ENCODE peak calls at places on chromosomes 4 and X, in eight cellular contexts. D is psoas muscle, V is right lobe of liver, R is pancreas, B is A549, W is transverse colon, T is MM.1S, I is HCT116. K is an unnamed sample.

GRCh38 chrX:101430457-101431078 is 22.5 kb downstream of the HNRNPH2 start:
- DNase-seq in R (no peak), D (no peak), T (no peak), B (peak; percentile 12), V (no peak), W (no peak), I (no peak), K (no peak)

GRCh38 chrX:115583730-115584004 is 22.7 kb downstream of the PLS3 start:
- DNase-seq in T (no peak), B (no peak), V (no peak), R (no peak), D (no peak), I (no peak), W (no peak), K (no peak)

GRCh38 chrX:135185795-135186443 is 14.7 kb upstream of the CT55 start:
- DNase-seq in R (no peak), W (no peak), V (no peak), D (no peak), B (peak; percentile 58), I (peak; percentile 42), T (peak; percentile 41), K (peak; percentile 34)

GRCh38 chr4:122847931-122848330 is 21.3 kb downstream of the FGF2 start:
- DNase-seq in W (no peak), V (no peak), B (no peak), D (no peak), I (no peak), R (no peak), T (no peak), K (no peak)

GRCh38 chrX:13430136-13430827 is 110.4 kb upstream of the ATXN3L start:
- DNase-seq in W (no peak), R (no peak), I (no peak), V (no peak), D (no peak), B (peak; percentile 37), T (no peak), K (no peak)

GRCh38 chrX:68443155-68443868 is 10.0 kb upstream of the OPHN1 start:
- DNase-seq in W (no peak), V (no peak), R (no peak), D (no peak), I (no peak), T (peak; percentile 82), B (no peak), K (no peak)

GRCh38 chrX:15471016-15471415 is 22.1 kb downstream of the PIR start:
- DNase-seq in B (peak; percentile 70), I (peak; percentile 27), T (peak; percentile 54), D (peak; percentile 46), W (peak; percentile 71), R (no peak), V (no peak), K (peak; percentile 44)

GRCh38 chrX:46791927-46792825 is 33.3 kb upstream of the SLC9A7 start:
- DNase-seq in D (no peak), T (no peak), V (no peak), W (no peak), B (peak; percentile 90), I (peak; percentile 63), R (no peak), K (peak; percentile 57)

GRCh38 chr4:108716340-108716739 is 46.5 kb downstream of the ETNPPL start:
- DNase-seq in B (no peak), I (no peak), W (no peak), T (no peak), R (no peak), D (no peak), V (no peak), K (no peak)

GRCh38 chr4:39637572-39638357 is 900 bp downstream of the SMIM14 start:
- DNase-seq in B (peak; percentile 48), T (peak; percentile 38), I (peak; percentile 21), W (peak; percentile 65), R (no peak), V (peak; percentile 68), D (peak; percentile 52), K (peak; percentile 64)

GRCh38 chrX:70995338-70995737 is 64.4 kb upstream of the SLC7A3 start:
- DNase-seq in B (no peak), V (no peak), T (no peak), D (no peak), W (no peak), R (no peak), I (no peak), K (no peak)

GRCh38 chr4:169810325-169811323 is 52.9 kb upstream of the HPF1 start:
- DNase-seq in R (no peak), I (peak; percentile 84), D (no peak), V (no peak), B (peak; percentile 76), T (peak; percentile 79), W (peak; percentile 10), K (peak; percentile 66)

GRCh38 chrX:124239911-124240310 is 92.5 kb upstream of the TEX13D start:
- DNase-seq in B (no peak), W (no peak), I (no peak), V (no peak), R (no peak), T (peak; percentile 82), D (no peak), K (no peak)

GRCh38 chrX:15336023-15336413 is 695 bp upstream of the PIGA start:
- DNase-seq in B (peak; percentile 73), R (no peak), D (no peak), V (no peak), W (peak; percentile 16), T (peak; percentile 6), I (no peak), K (peak; percentile 30)

GRCh38 chr4:76867880-76868655 is 29.9 kb downstream of the SOWAHB start:
- DNase-seq in T (peak; percentile 11), B (peak; percentile 12), I (no peak), W (peak; percentile 92), R (no peak), D (no peak), V (no peak), K (no peak)

GRCh38 chrX:22314692-22315091 is 42.0 kb downstream of the CBLL2 start:
- DNase-seq in B (peak; percentile 33), I (no peak), D (no peak), T (no peak), R (no peak), V (no peak), W (no peak), K (no peak)

GRCh38 chr4:97412331-97412730 is 730.9 kb downstream of the STPG2 start:
- DNase-seq in I (no peak), V (no peak), D (no peak), R (no peak), W (no peak), T (no peak), B (no peak), K (no peak)

GRCh38 chrX:50920132-50920531 is 9.6 kb downstream of the BMP15 start:
- DNase-seq in I (no peak), T (no peak), R (no peak), W (no peak), D (no peak), B (peak; percentile 16), V (no peak), K (peak; percentile 4)

GRCh38 chr4:56434599-56435000 is 815 bp downstream of the PPAT start:
- DNase-seq in D (no peak), I (no peak), B (no peak), W (no peak), R (no peak), T (peak; percentile 77), V (no peak), K (peak; percentile 15)

DNA sequence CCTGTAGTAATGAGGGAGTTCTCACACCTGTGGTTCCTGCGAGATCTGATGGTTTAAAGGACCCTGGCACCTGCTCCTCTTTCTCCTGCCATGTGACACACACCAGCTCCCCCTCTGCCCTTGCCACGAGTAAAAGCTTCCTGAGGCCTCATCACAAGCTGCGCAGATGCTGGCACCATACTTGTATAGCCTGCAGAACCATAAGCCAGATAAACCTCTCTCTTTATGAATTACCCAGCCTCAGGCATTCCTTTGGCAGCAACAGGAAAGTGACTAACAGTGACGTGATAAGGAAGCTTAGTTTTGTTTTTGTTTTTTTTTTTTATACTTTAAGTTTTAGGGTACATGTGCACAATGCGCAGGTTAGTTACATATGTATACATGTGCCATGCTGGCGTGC is 130.9 kb downstream of the AFAP1 start:
- DNase-seq in W (no peak), T (no peak), B (peak; percentile 31), R (no peak), V (no peak), I (no peak), D (no peak), K (no peak)
- H3K27ac ChIP-seq in W (peak overlapping the region; percentile 66), T (no peak overlapping the region), B (peak overlapping the region; percentile 99), R (no peak overlapping the region), V (no peak overlapping the region), I (no peak overlapping the region), D (no peak overlapping the region), K (no peak overlapping the region)

GRCh38 chr4:23930750-23931488 is 41.1 kb upstream of the PPARGC1A start:
- DNase-seq in V (peak; percentile 90), D (peak; percentile 87), B (no peak), W (peak; percentile 34), R (peak; percentile 51), I (no peak), T (no peak), K (peak; percentile 24)
- H3K4me1 ChIP-seq in V (peaks cover 12% of the 10 kb centered on the region), D (peaks cover 38% of the 10 kb centered on the region), B (no peaks in the 10 kb centered on the region), W (peaks cover 22% of the 10 kb centered on the region), R (no peaks in the 10 kb centered on the region), I (no peaks in the 10 kb centered on the region), T (no peaks in the 10 kb centered on the region), K (no peaks in the 10 kb centered on the region)

DNA sequence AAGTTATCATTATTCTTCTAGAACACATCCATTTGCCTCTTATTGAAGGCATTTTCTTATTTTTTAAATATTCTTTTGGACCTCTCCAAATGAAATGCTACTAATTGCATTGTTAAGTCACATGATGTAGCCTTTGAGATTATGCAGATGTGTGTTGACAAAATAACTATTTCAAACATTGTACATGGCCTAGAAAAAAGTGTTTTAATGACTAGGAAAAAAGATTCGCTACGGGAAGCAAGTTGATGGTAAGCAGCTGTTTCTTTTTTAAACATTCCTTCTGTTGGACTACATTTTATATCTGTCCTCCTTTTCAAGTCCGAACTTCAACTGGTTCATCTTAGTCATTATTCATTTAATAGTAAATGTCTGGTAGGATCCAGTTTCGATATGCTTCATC is 34.3 kb upstream of the GUCY1A1 start:
- DNase-seq in D (no peak), W (no peak), B (no peak), R (no peak), V (no peak), T (no peak), I (no peak), K (no peak)
- H3K27ac ChIP-seq in D (no peak overlapping the region), W (no peak overlapping the region), B (no peak overlapping the region), R (no peak overlapping the region), V (no peak overlapping the region), T (no peak overlapping the region), I (no peak overlapping the region), K (no peak overlapping the region)

GRCh38 chrX:108020631-108021030 is 24.2 kb upstream of the VSIG1 start:
- DNase-seq in R (no peak), V (no peak), W (no peak), T (peak; percentile 26), D (no peak), B (peak; percentile 46), I (peak; percentile 4), K (no peak)
- H3K4me1 ChIP-seq in R (no peaks in the 10 kb centered on the region), V (no peaks in the 10 kb centered on the region), W (no peaks in the 10 kb centered on the region), T (peaks cover 21% of the 10 kb centered on the region), D (no peaks in the 10 kb centered on the region), B (no peaks in the 10 kb centered on the region), I (no peaks in the 10 kb centered on the region), K (no peaks in the 10 kb centered on the region)